ENCODE peak calls at places on chromosomes 3 and 15, in seven cellular contexts. F, W, X, U, L, Z and C are unnamed samples.

GRCh38 chr15:50096158-50096821 is 22.7 kb downstream of the ATP8B4 start:
- DNase-seq in X (no peak), F (no peak), Z (no peak), L (no peak), W (no peak), U (no peak), C (no peak)

GRCh38 chr3:172317984-172318383 is 130.3 kb downstream of the GHSR start:
- DNase-seq in W (peak; percentile 96), U (no peak), L (peak; percentile 46), F (no peak), X (peak; percentile 75), Z (no peak), C (peak; percentile 70)

GRCh38 chr3:12751548-12751947 is 7.5 kb downstream of the TMEM40 start:
- DNase-seq in Z (no peak), U (no peak), X (no peak), L (no peak), W (no peak), F (no peak), C (no peak)

GRCh38 chr3:157104928-157105652 is 54.9 kb downstream of the CCNL1 start:
- DNase-seq in W (no peak), L (no peak), F (peak; percentile 63), X (no peak), Z (no peak), U (peak; percentile 27), C (no peak)

GRCh38 chr3:60948488-60948887 is 302.8 kb downstream of the FHIT start:
- DNase-seq in L (no peak), U (no peak), F (no peak), W (peak; percentile 48), X (no peak), Z (peak; percentile 16), C (no peak)

GRCh38 chr3:149579838-149580542 is 77.8 kb downstream of the WWTR1 start:
- DNase-seq in L (peak; percentile 86), X (no peak), F (no peak), W (peak; percentile 43), U (no peak), Z (no peak), C (no peak)

GRCh38 chr3:193775421-193776077 is 182.5 kb downstream of the OPA1 start:
- DNase-seq in X (no peak), L (no peak), F (no peak), W (no peak), U (no peak), Z (no peak), C (no peak)

GRCh38 chr3:51929420-51930003 is 12.2 kb downstream of the RRP9 start:
- DNase-seq in X (no peak), L (no peak), W (no peak), F (peak; percentile 49), Z (no peak), U (no peak), C (no peak)

GRCh38 chr15:58862326-58862725 is 71.2 kb downstream of the SLTM start:
- DNase-seq in X (no peak), F (no peak), W (no peak), Z (no peak), U (no peak), L (no peak), C (no peak)

GRCh38 chr3:8441969-8442559 is 59.6 kb upstream of the LMCD1 start:
- DNase-seq in F (peak; percentile 70), Z (no peak), W (peak; percentile 79), U (no peak), X (no peak), L (peak; percentile 39), C (no peak)

GRCh38 chr15:59764775-59765174 is 75.7 kb upstream of the BNIP2 start:
- DNase-seq in U (no peak), L (peak; percentile 13), X (no peak), W (no peak), Z (no peak), F (no peak), C (no peak)

GRCh38 chr15:69119016-69119415 is 41.4 kb upstream of the GLCE start:
- DNase-seq in F (no peak), L (no peak), U (no peak), W (no peak), Z (no peak), X (no peak), C (no peak)

GRCh38 chr3:111723293-111723963 is 128.3 kb upstream of the ZBED2 start:
- DNase-seq in F (no peak), X (no peak), W (peak; percentile 86), L (no peak), U (no peak), Z (no peak), C (no peak)

GRCh38 chr3:132256984-132257383 is 60.2 kb upstream of the ACP3 start:
- DNase-seq in X (no peak), L (peak; percentile 38), U (no peak), W (peak; percentile 81), Z (no peak), F (peak; percentile 79), C (no peak)

GRCh38 chr15:52379395-52380111 is 83.9 kb upstream of the MYO5C start:
- DNase-seq in W (no peak), L (no peak), Z (no peak), F (no peak), U (no peak), X (no peak), C (no peak)

GRCh38 chr3:147655236-147655635 is 246.1 kb downstream of the ZIC1 start:
- DNase-seq in W (no peak), Z (no peak), X (no peak), L (no peak), U (no peak), F (no peak), C (no peak)

GRCh38 chr15:28904023-28904422 is 18.2 kb downstream of the APBA2 start:
- DNase-seq in U (no peak), L (no peak), F (no peak), X (no peak), W (no peak), Z (no peak), C (peak; percentile 49)

GRCh38 chr15:40149339-40149738 is 11.5 kb upstream of the BUB1B start:
- DNase-seq in F (no peak), L (no peak), X (no peak), W (no peak), U (no peak), Z (no peak), C (no peak)

GRCh38 chr3:29759443-29760033 is 478.7 kb downstream of the RBMS3 start:
- DNase-seq in U (no peak), F (no peak), Z (no peak), W (peak; percentile 62), L (no peak), X (no peak), C (no peak)

GRCh38 chr15:77481670-77482069 is 61.0 kb downstream of the HMG20A start:
- DNase-seq in F (no peak), Z (no peak), L (no peak), U (no peak), W (peak; percentile 63), X (no peak), C (no peak)

GRCh38 chr3:65436580-65436979 is 602.1 kb downstream of the MAGI1 start:
- DNase-seq in Z (no peak), L (no peak), X (no peak), W (peak; percentile 29), U (no peak), F (peak; percentile 25), C (no peak)

GRCh38 chr3:154310840-154311239 is 13.4 kb downstream of the DHX36 start:
- DNase-seq in X (no peak), W (peak; percentile 49), U (no peak), L (no peak), F (no peak), Z (no peak), C (no peak)

DNA sequence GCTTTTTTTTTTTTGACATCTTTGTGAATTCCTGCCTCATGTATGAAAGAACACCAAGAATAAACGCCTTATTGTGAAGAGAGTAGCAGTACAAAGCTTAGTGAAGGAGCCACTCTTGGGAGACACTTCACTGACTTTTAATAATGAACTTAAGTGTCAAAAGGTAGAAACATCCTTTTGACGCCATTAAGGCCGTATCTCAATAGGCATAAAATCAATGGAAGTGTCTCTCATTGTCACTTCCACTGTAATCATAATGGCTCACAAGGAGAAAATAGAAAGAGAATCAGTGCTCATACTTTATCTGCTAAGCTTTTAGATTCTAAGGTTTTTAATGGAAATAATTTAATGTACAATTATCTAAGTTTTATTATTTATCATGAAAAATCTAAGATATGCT is 657.8 kb downstream of the DIPK2A start:
- DNase-seq in L (no peak), X (no peak), U (no peak), Z (no peak), W (no peak), F (no peak), C (no peak)
- H3K4me3 ChIP-seq in L (no peak overlapping the region), X (no peak overlapping the region), U (no peak overlapping the region), Z (no peak overlapping the region), W (no peak overlapping the region), F (no peak overlapping the region), C (no peak overlapping the region)

GRCh38 chr15:88204584-88204983 is 52.0 kb downstream of the NTRK3 start:
- DNase-seq in X (no peak), Z (no peak), F (no peak), W (no peak), U (no peak), L (no peak), C (no peak)
- H3K27me3 ChIP-seq in X (no peaks in the 10 kb centered on the region), Z (no peaks in the 10 kb centered on the region), F (no peaks in the 10 kb centered on the region), W (no peaks in the 10 kb centered on the region), U (no peaks in the 10 kb centered on the region), L (peaks cover 24% of the 10 kb centered on the region), C (no peaks in the 10 kb centered on the region)

DNA sequence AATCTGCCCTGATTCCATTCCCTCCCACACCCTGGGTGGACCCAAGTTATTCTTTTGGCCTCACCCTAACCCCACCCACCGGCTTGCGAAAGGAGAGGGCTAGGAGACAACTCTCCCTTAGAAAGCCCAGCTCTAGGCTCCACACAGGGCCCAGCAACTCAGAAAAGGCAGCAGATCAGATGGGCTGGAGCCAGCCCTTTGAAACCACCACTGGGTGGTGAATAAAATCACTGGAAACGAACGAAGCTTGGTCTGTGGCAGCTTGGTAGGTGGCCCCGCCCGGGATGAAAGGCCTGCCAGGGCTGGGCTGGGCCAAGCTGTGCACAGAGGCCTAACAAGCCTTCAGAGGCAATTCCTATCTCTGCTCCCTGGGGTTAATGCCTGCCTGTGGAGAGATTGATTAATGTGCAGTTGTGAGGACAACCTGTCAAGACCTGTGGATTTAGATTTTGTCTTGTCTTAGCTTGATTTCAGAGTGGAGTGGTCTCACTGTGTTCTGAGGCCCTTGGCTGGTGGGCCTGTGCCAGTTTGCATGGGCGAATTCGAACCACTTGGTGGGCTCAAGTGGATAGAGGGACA is 38.8 kb downstream of the BHLHE40 start:
- DNase-seq in L (no peak), F (no peak), U (no peak), W (peak; percentile 49), X (peak; percentile 84), Z (no peak), C (peak; percentile 85)
- H3K4me1 ChIP-seq in L (peaks cover 71% of the 10 kb centered on the region), F (peaks cover 23% of the 10 kb centered on the region), U (peaks cover 49% of the 10 kb centered on the region), W (peaks cover 19% of the 10 kb centered on the region), X (peaks cover 18% of the 10 kb centered on the region), Z (peaks cover 34% of the 10 kb centered on the region), C (no peaks in the 10 kb centered on the region)

GRCh38 chr15:88985547-88986393 is 72.6 kb upstream of the MFGE8 start:
- DNase-seq in W (no peak), X (no peak), U (no peak), F (no peak), L (no peak), Z (no peak), C (no peak)

GRCh38 chr15:88987951-88988671 is 74.9 kb upstream of the MFGE8 start:
- DNase-seq in X (no peak), Z (no peak), L (no peak), F (peak; percentile 56), W (no peak), U (no peak), C (no peak)

GRCh38 chr15:88987590-88987950 is 74.4 kb upstream of the MFGE8 start:
- DNase-seq in L (no peak), U (no peak), F (no peak), X (no peak), W (no peak), Z (no peak), C (no peak)

GRCh38 chr15:88989578-88989977 is 76.4 kb upstream of the MFGE8 start:
- DNase-seq in W (peak; percentile 62), L (no peak), F (no peak), Z (no peak), X (no peak), U (no peak), C (no peak)

GRCh38 chr15:88986949-88987589 is 73.9 kb upstream of the MFGE8 start:
- DNase-seq in U (no peak), Z (no peak), W (no peak), X (no peak), L (no peak), F (no peak), C (no peak)
- H3K4me3 ChIP-seq in U (no peak overlapping the region), Z (no peak overlapping the region), W (no peak overlapping the region), X (no peak overlapping the region), L (no peak overlapping the region), F (no peak overlapping the region), C (no peak overlapping the region)